ENCODE peak calls at places on chromosomes 5 and 9, in eight cellular contexts. H is transverse colon, F is HFFc6, D is AG04450, Q is hepatocyte, O is left ventricle myocardium inferior, Y is WERI-Rb-1, C is SK-N-SH. B is an unnamed sample.

GRCh38 chr9:89949116-89949515 is 344.3 kb downstream of the GADD45G start:
- DNase-seq in Y (no peak), F (no peak), O (no peak), Q (no peak), H (no peak), D (no peak), C (no peak), B (no peak)

GRCh38 chr9:124818431-124819281 is 34.6 kb upstream of the WDR38 start:
- DNase-seq in O (no peak), D (no peak), C (peak; percentile 71), Y (peak; percentile 84), F (peak; percentile 57), H (no peak), Q (peak; percentile 69), B (no peak)

GRCh38 chr9:93132946-93133640 is 958 bp downstream of the NINJ1 start:
- DNase-seq in H (peak; percentile 42), Q (peak; percentile 68), Y (no peak), O (no peak), C (no peak), D (no peak), F (no peak), B (no peak)

GRCh38 chr9:86816366-86816765 is 130.9 kb downstream of the GAS1 start:
- DNase-seq in D (no peak), O (no peak), H (no peak), C (no peak), Y (no peak), F (no peak), Q (no peak), B (no peak)

GRCh38 chr9:75186767-75187380 is 98.6 kb downstream of the OSTF1 start:
- DNase-seq in H (no peak), C (peak; percentile 8), F (peak; percentile 25), O (no peak), D (no peak), Q (no peak), Y (no peak), B (peak; percentile 41)

GRCh38 chr5:17180330-17180843 is 37.0 kb upstream of the BASP1 start:
- DNase-seq in Q (no peak), D (no peak), F (no peak), H (no peak), C (no peak), Y (no peak), O (no peak), B (no peak)

GRCh38 chr5:96538831-96539250 is 105.8 kb upstream of the PCSK1 start:
- DNase-seq in O (no peak), Y (no peak), C (no peak), F (no peak), D (no peak), H (no peak), Q (no peak), B (peak; percentile 26)

GRCh38 chr9:92647671-92648446 is 22.1 kb downstream of the IPPK start:
- DNase-seq in F (no peak), O (no peak), C (no peak), D (no peak), Q (no peak), Y (no peak), H (no peak), B (no peak)

GRCh38 chr5:1726956-1727355 is 72.7 kb downstream of the MRPL36 start:
- DNase-seq in D (no peak), F (no peak), C (no peak), H (no peak), O (no peak), Y (no peak), Q (no peak), B (no peak)

GRCh38 chr5:147403659-147404640 is 105.9 kb downstream of the DPYSL3 start:
- DNase-seq in D (peak; percentile 90), O (no peak), Y (no peak), C (no peak), Q (peak; percentile 77), H (peak; percentile 32), F (peak; percentile 96), B (peak; percentile 98)

GRCh38 chr5:73447234-73448071 is 1.1 kb downstream of the FOXD1 start:
- DNase-seq in D (no peak), H (peak; percentile 25), Q (peak; percentile 54), C (peak; percentile 77), O (no peak), Y (peak; percentile 51), F (peak; percentile 42), B (peak; percentile 68)

GRCh38 chr9:18906656-18907395 is 126.2 kb downstream of the SAXO1 start:
- DNase-seq in Y (no peak), C (no peak), H (no peak), O (no peak), Q (peak; percentile 35), F (peak; percentile 35), D (no peak), B (peak; percentile 55)

GRCh38 chr5:24804221-24804681 is 159.5 kb upstream of the CDH10 start:
- DNase-seq in F (no peak), O (no peak), D (no peak), H (no peak), Q (no peak), C (no peak), Y (no peak), B (no peak)

GRCh38 chr9:93588641-93589609 is 12.5 kb downstream of the PHF2 start:
- DNase-seq in O (no peak), D (no peak), Q (peak; percentile 3), F (no peak), H (no peak), C (no peak), Y (no peak), B (no peak)

GRCh38 chr5:112342364-112342763 is 76.7 kb downstream of the EPB41L4A start:
- DNase-seq in H (no peak), C (peak; percentile 64), Q (no peak), F (no peak), D (no peak), Y (no peak), O (no peak), B (no peak)

GRCh38 chr5:112346411-112347044 is 72.5 kb downstream of the EPB41L4A start:
- DNase-seq in Y (no peak), C (no peak), F (no peak), Q (no peak), D (no peak), O (no peak), H (no peak), B (no peak)

GRCh38 chr5:112348387-112348786 is 70.7 kb downstream of the EPB41L4A start:
- DNase-seq in Q (no peak), D (no peak), C (no peak), Y (no peak), H (no peak), F (no peak), O (no peak), B (no peak)

GRCh38 chr5:112348915-112349314 is 70.2 kb downstream of the EPB41L4A start:
- DNase-seq in F (no peak), H (no peak), D (no peak), O (no peak), Y (no peak), C (no peak), Q (no peak), B (no peak)

GRCh38 chr5:112344540-112344939 is 74.5 kb downstream of the EPB41L4A start:
- DNase-seq in C (no peak), F (no peak), Y (no peak), D (no peak), Q (no peak), O (no peak), H (no peak), B (no peak)
- TF ChIP-seq CTCF in C (no peak), F (no peak), Y (no peak), D (no peak), Q (no peak), O (no peak), H (no peak), B (no peak)

GRCh38 chr9:127489471-127490115 is 38.3 kb downstream of the LRSAM1 start:
- DNase-seq in Q (no peak), H (no peak), C (peak; percentile 71), D (no peak), Y (peak; percentile 86), O (no peak), F (no peak), B (no peak)
- TF ChIP-seq CTCF in Q (peak; percentile 7), H (no peak), C (peak; percentile 14), D (peak; percentile 10), Y (peak; percentile 64), O (no peak), F (no peak), B (peak; percentile 5)

GRCh38 chr5:181223041-181223728 is at the start of gene TRIM41:
- DNase-seq in Q (peak; percentile 98), H (peak; percentile 99), C (peak; percentile 89), F (peak; percentile 98), Y (peak; percentile 95), O (peak; percentile 99), D (peak; percentile 98), B (peak; percentile 100)
- TF ChIP-seq CTCF in Q (peak; percentile 11), H (peak; percentile 3), C (peak; percentile 19), F (peak; percentile 53), Y (no peak), O (peak; percentile 39), D (no peak), B (peak; percentile 22)

DNA sequence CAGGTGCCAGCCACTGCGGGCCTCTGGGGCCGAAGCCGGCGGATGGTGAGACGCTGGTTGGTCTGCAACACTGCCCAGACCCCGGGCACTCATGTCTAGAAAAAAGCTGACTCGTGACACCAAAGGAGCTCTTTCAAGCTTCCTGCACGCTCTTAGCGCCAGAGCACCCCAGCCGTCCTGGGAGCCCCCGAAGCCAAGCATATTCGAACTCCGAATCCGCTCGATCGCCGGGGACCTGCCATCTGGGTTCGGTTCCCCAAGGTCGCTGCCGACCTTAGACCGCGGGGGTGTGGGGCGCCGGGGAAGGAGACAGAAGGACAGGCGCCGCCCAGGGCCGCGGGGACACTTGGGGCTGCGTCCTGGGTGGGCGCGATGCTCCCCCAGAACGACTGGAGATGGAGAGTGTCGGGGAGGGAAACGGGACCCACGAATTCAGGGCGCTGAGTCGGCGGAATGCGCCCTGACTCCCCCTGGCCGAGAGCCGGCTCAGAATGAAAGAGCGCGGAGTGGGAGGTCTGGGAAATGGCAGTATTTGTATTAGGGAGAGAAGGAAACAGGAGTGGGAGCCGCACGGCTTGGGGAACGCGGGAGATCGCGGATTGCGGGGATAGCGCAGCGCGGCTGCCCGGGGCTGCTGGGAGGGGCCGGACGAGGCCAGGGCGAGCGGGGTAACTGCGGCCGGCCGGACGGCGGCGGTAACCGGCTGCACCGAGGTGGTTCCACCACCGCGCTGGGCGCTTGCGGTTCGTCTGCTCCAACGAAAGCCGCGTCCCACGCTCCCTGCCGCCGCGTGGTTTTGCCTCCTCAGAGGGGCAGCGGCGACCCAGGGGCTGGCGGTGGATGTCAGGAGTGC is 20.1 kb upstream of the MARCHF6 start:
- DNase-seq in Q (peak; percentile 55), H (peak; percentile 51), Y (no peak), O (peak; percentile 52), F (no peak), D (no peak), C (peak; percentile 63), B (peak; percentile 45)
- TF ChIP-seq CTCF in Q (peak; percentile 21), H (no peak), Y (no peak), O (peak; percentile 38), F (peak; percentile 41), D (no peak), C (no peak), B (no peak)

B was measured in cardiac fibroblast.